ENCODE peak calls at places on chromosomes 4 and X, in four cellular contexts. J is NCI-H82, B is cardiac fibroblast, S is NCI-H1092 treated with DMSO at 0.1 percent for 48 hours. G is an unnamed sample.

GRCh38 chrX:53305996-53306937 is 24.9 kb upstream of the IQSEC2 start:
- DNase-seq in J (no peak), B (no peak), S (peak; percentile 62), G (no peak)

GRCh38 chrX:110407910-110408545 is 49.4 kb downstream of the RTL9 start:
- DNase-seq in J (peak; percentile 85), B (peak; percentile 76), S (peak; percentile 65), G (peak; percentile 71)

GRCh38 chr4:102345795-102346100 is 466 bp upstream of the SLC39A8 start:
- DNase-seq in J (no peak), B (peak; percentile 6), S (no peak), G (no peak)

GRCh38 chr4:2432991-2433530 is 14.3 kb downstream of the CFAP99 start:
- DNase-seq in J (no peak), B (peak; percentile 60), S (no peak), G (peak; percentile 66)

GRCh38 chrX:148051973-148052372 is 70.8 kb downstream of the FMR1NB start:
- DNase-seq in J (no peak), B (no peak), S (no peak), G (no peak)

GRCh38 chr4:119268466-119268865 is 53.5 kb downstream of the FABP2 start:
- DNase-seq in J (no peak), B (peak; percentile 3), S (no peak), G (no peak)

GRCh38 chr4:53478671-53479456 is 101.4 kb downstream of the FIP1L1 start:
- DNase-seq in J (no peak), B (peak; percentile 82), S (no peak), G (peak; percentile 60)

GRCh38 chr4:162010362-162010761 is 153.4 kb downstream of the FSTL5 start:
- DNase-seq in J (no peak), B (peak; percentile 11), S (no peak), G (peak; percentile 50)

GRCh38 chrX:138710866-138711331 is 618 bp downstream of the FGF13 start:
- DNase-seq in J (peak; percentile 6), B (no peak), S (no peak), G (no peak)

GRCh38 chr4:51997647-51998046 is 22.5 kb downstream of the LRRC66 start:
- DNase-seq in J (no peak), B (no peak), S (no peak), G (no peak)